ENCODE peak calls at places on chromosome 17, in five cellular contexts. One of them, this sample, is unnamed.

GRCh38 chr17:14747576-14747940 is 446.7 kb downstream of the HS3ST3B1 start:
- DNase-seq in PC-3: no peak
- DNase-seq in esophagus squamous epithelium: no peak
- DNase-seq in transverse colon: no peak
- DNase-seq in cardiac muscle cell: no peak
- DNase-seq in this sample: no peak

GRCh38 chr17:38893612-38894011 is 23.8 kb downstream of the LASP1 start:
- DNase-seq in PC-3: no peak
- DNase-seq in esophagus squamous epithelium: no peak
- DNase-seq in transverse colon: peak; percentile 43
- DNase-seq in cardiac muscle cell: no peak
- DNase-seq in this sample: no peak

GRCh38 chr17:65323055-65323454 is 185.9 kb downstream of the RGS9 start:
- DNase-seq in PC-3: no peak
- DNase-seq in esophagus squamous epithelium: no peak
- DNase-seq in transverse colon: no peak
- DNase-seq in cardiac muscle cell: no peak
- DNase-seq in this sample: no peak

GRCh38 chr17:31320791-31321190 is 631 bp downstream of the EVI2A start:
- DNase-seq in PC-3: no peak
- DNase-seq in esophagus squamous epithelium: no peak
- DNase-seq in transverse colon: no peak
- DNase-seq in cardiac muscle cell: no peak
- DNase-seq in this sample: no peak

GRCh38 chr17:29292071-29292991 is 1.6 kb downstream of the NUFIP2 start:
- DNase-seq in PC-3: peak; percentile 4
- DNase-seq in esophagus squamous epithelium: no peak
- DNase-seq in transverse colon: peak; percentile 72
- DNase-seq in cardiac muscle cell: peak; percentile 55
- DNase-seq in this sample: peak; percentile 43

GRCh38 chr17:5509482-5509881 is 23.1 kb downstream of the MIS12 start:
- DNase-seq in PC-3: no peak
- DNase-seq in esophagus squamous epithelium: no peak
- DNase-seq in transverse colon: no peak
- DNase-seq in cardiac muscle cell: no peak
- DNase-seq in this sample: no peak

GRCh38 chr17:2232244-2232638 is 71.3 kb downstream of the SMG6 start:
- DNase-seq in PC-3: no peak
- DNase-seq in esophagus squamous epithelium: no peak
- DNase-seq in transverse colon: no peak
- DNase-seq in cardiac muscle cell: no peak
- DNase-seq in this sample: no peak

GRCh38 chr17:47120521-47121095 is 68.5 kb downstream of the CDC27 start:
- DNase-seq in PC-3: no peak
- DNase-seq in esophagus squamous epithelium: no peak
- DNase-seq in transverse colon: no peak
- DNase-seq in cardiac muscle cell: no peak
- DNase-seq in this sample: no peak

GRCh38 chr17:50697076-50697475 is 10.6 kb downstream of the ANKRD40 start:
- DNase-seq in PC-3: peak; percentile 62
- DNase-seq in esophagus squamous epithelium: no peak
- DNase-seq in transverse colon: no peak
- DNase-seq in cardiac muscle cell: no peak
- DNase-seq in this sample: no peak

GRCh38 chr17:7586673-7587419 is 3.0 kb downstream of the SOX15 start:
- DNase-seq in PC-3: peak; percentile 19
- DNase-seq in esophagus squamous epithelium: no peak
- DNase-seq in transverse colon: peak; percentile 64
- DNase-seq in cardiac muscle cell: peak; percentile 40
- DNase-seq in this sample: no peak

GRCh38 chr17:19897108-19897854 is 29.5 kb upstream of the ULK2 start:
- DNase-seq in PC-3: peak; percentile 85
- DNase-seq in esophagus squamous epithelium: no peak
- DNase-seq in transverse colon: peak; percentile 69
- DNase-seq in cardiac muscle cell: no peak
- DNase-seq in this sample: no peak

GRCh38 chr17:19336938-19337711 is 25.4 kb downstream of the B9D1 start:
- DNase-seq in PC-3: no peak
- DNase-seq in esophagus squamous epithelium: no peak
- DNase-seq in transverse colon: peak; percentile 56
- DNase-seq in cardiac muscle cell: peak; percentile 31
- DNase-seq in this sample: no peak

GRCh38 chr17:27888945-27889344 is 4.2 kb downstream of the LYRM9 start:
- DNase-seq in PC-3: no peak
- DNase-seq in esophagus squamous epithelium: no peak
- DNase-seq in transverse colon: no peak
- DNase-seq in cardiac muscle cell: peak; percentile 83
- DNase-seq in this sample: no peak

GRCh38 chr17:63454915-63455314 is 8.8 kb upstream of the CYB561 start:
- DNase-seq in PC-3: no peak
- DNase-seq in esophagus squamous epithelium: no peak
- DNase-seq in transverse colon: no peak
- DNase-seq in cardiac muscle cell: no peak
- DNase-seq in this sample: no peak

GRCh38 chr17:27430882-27431491 is 25.3 kb upstream of the KSR1 start:
- DNase-seq in PC-3: peak; percentile 57
- DNase-seq in esophagus squamous epithelium: no peak
- DNase-seq in transverse colon: peak; percentile 28
- DNase-seq in cardiac muscle cell: peak; percentile 46
- DNase-seq in this sample: peak; percentile 74

GRCh38 chr17:30021708-30022317 is 80.4 kb downstream of the EFCAB5 start:
- DNase-seq in PC-3: peak; percentile 54
- DNase-seq in esophagus squamous epithelium: no peak
- DNase-seq in transverse colon: no peak
- DNase-seq in cardiac muscle cell: peak; percentile 67
- DNase-seq in this sample: peak; percentile 30

GRCh38 chr17:42679001-42679491 is 2.3 kb upstream of the PLEKHH3 start:
- DNase-seq in PC-3: peak; percentile 65
- DNase-seq in esophagus squamous epithelium: no peak
- DNase-seq in transverse colon: peak; percentile 76
- DNase-seq in cardiac muscle cell: peak; percentile 78
- DNase-seq in this sample: no peak

GRCh38 chr17:31580331-31581021 is 189.0 kb downstream of the RAB11FIP4 start:
- DNase-seq in PC-3: peak; percentile 69
- DNase-seq in esophagus squamous epithelium: no peak
- DNase-seq in transverse colon: no peak
- DNase-seq in cardiac muscle cell: no peak
- DNase-seq in this sample: no peak

GRCh38 chr17:78890111-78890897 is 12.7 kb downstream of the CEP295NL start:
- DNase-seq in PC-3: no peak
- DNase-seq in esophagus squamous epithelium: peak; percentile 41
- DNase-seq in transverse colon: peak; percentile 75
- DNase-seq in cardiac muscle cell: no peak
- DNase-seq in this sample: no peak

GRCh38 chr17:57174591-57174990 is 81.7 kb upstream of the MSI2 start:
- DNase-seq in PC-3: no peak
- DNase-seq in esophagus squamous epithelium: no peak
- DNase-seq in transverse colon: no peak
- DNase-seq in cardiac muscle cell: no peak
- DNase-seq in this sample: no peak

GRCh38 chr17:78252111-78252634 is 20.7 kb downstream of the TMEM235 start:
- DNase-seq in PC-3: no peak
- DNase-seq in esophagus squamous epithelium: no peak
- DNase-seq in transverse colon: peak; percentile 69
- DNase-seq in cardiac muscle cell: no peak
- DNase-seq in this sample: no peak

GRCh38 chr17:7579001-7579838 is at the start of gene CD68:
- DNase-seq in PC-3: peak; percentile 92
- DNase-seq in esophagus squamous epithelium: peak; percentile 49
- DNase-seq in transverse colon: peak; percentile 85
- DNase-seq in cardiac muscle cell: peak; percentile 35
- DNase-seq in this sample: no peak

GRCh38 chr17:40956401-40957254 is 10.1 kb downstream of the KRT39 start:
- DNase-seq in PC-3: peak; percentile 96
- DNase-seq in esophagus squamous epithelium: no peak
- DNase-seq in transverse colon: no peak
- DNase-seq in cardiac muscle cell: no peak
- DNase-seq in this sample: no peak

GRCh38 chr17:40363480-40363838 is 1.1 kb downstream of the GJD3 start:
- DNase-seq in PC-3: no peak
- DNase-seq in esophagus squamous epithelium: no peak
- DNase-seq in transverse colon: peak; percentile 15
- DNase-seq in cardiac muscle cell: peak; percentile 58
- DNase-seq in this sample: no peak

GRCh38 chr17:48995332-48995870 is 1.8 kb upstream of the IGF2BP1 start:
- DNase-seq in PC-3: no peak
- DNase-seq in esophagus squamous epithelium: no peak
- DNase-seq in transverse colon: no peak
- DNase-seq in cardiac muscle cell: peak; percentile 59
- DNase-seq in this sample: peak; percentile 49

GRCh38 chr17:67891481-67892119 is 66.3 kb downstream of the BPTF start:
- DNase-seq in PC-3: peak; percentile 73
- DNase-seq in esophagus squamous epithelium: no peak
- DNase-seq in transverse colon: peak; percentile 14
- DNase-seq in cardiac muscle cell: peak; percentile 7
- DNase-seq in this sample: no peak
- TF ChIP-seq CTCF in PC-3: peak; percentile 70
- TF ChIP-seq CTCF in esophagus squamous epithelium: no peak
- TF ChIP-seq CTCF in transverse colon: no peak
- TF ChIP-seq CTCF in cardiac muscle cell: peak; percentile 47
- TF ChIP-seq CTCF in this sample: no peak

GRCh38 chr17:43839670-43840101 is 6.7 kb upstream of the MPP3 start:
- DNase-seq in PC-3: peak; percentile 81
- DNase-seq in esophagus squamous epithelium: no peak
- DNase-seq in transverse colon: peak; percentile 82
- DNase-seq in cardiac muscle cell: no peak
- DNase-seq in this sample: no peak

GRCh38 chr17:43845772-43846171 is 1.2 kb upstream of the CD300LG start:
- DNase-seq in PC-3: no peak
- DNase-seq in esophagus squamous epithelium: no peak
- DNase-seq in transverse colon: no peak
- DNase-seq in cardiac muscle cell: no peak
- DNase-seq in this sample: no peak

GRCh38 chr17:43844241-43844640 is 2.7 kb upstream of the CD300LG start:
- DNase-seq in PC-3: no peak
- DNase-seq in esophagus squamous epithelium: no peak
- DNase-seq in transverse colon: no peak
- DNase-seq in cardiac muscle cell: no peak
- DNase-seq in this sample: no peak

GRCh38 chr17:43842975-43843325 is 4.0 kb upstream of the CD300LG start:
- DNase-seq in PC-3: no peak
- DNase-seq in esophagus squamous epithelium: no peak
- DNase-seq in transverse colon: no peak
- DNase-seq in cardiac muscle cell: no peak
- DNase-seq in this sample: no peak

GRCh38 chr17:43840814-43841213 is 6.2 kb upstream of the CD300LG start:
- DNase-seq in PC-3: peak; percentile 26
- DNase-seq in esophagus squamous epithelium: no peak
- DNase-seq in transverse colon: no peak
- DNase-seq in cardiac muscle cell: peak; percentile 31
- DNase-seq in this sample: no peak
- TF ChIP-seq CTCF in PC-3: peak; percentile 56
- TF ChIP-seq CTCF in esophagus squamous epithelium: no peak
- TF ChIP-seq CTCF in transverse colon: no peak
- TF ChIP-seq CTCF in cardiac muscle cell: peak; percentile 53
- TF ChIP-seq CTCF in this sample: no peak

GRCh38 chr17:81520021-81520894 is 7.7 kb upstream of the ACTG1 start:
- DNase-seq in PC-3: no peak
- DNase-seq in esophagus squamous epithelium: no peak
- DNase-seq in transverse colon: no peak
- DNase-seq in cardiac muscle cell: peak; percentile 12
- DNase-seq in this sample: no peak

GRCh38 chr17:81517339-81518112 is 4.9 kb upstream of the ACTG1 start:
- DNase-seq in PC-3: no peak
- DNase-seq in esophagus squamous epithelium: no peak
- DNase-seq in transverse colon: peak; percentile 67
- DNase-seq in cardiac muscle cell: peak; percentile 14
- DNase-seq in this sample: no peak

GRCh38 chr17:81518785-81519283 is 6.2 kb upstream of the ACTG1 start:
- DNase-seq in PC-3: peak; percentile 62
- DNase-seq in esophagus squamous epithelium: no peak
- DNase-seq in transverse colon: peak; percentile 78
- DNase-seq in cardiac muscle cell: peak; percentile 33
- DNase-seq in this sample: no peak

GRCh38 chr17:81518113-81518784 is 5.7 kb upstream of the ACTG1 start:
- DNase-seq in PC-3: peak; percentile 25
- DNase-seq in esophagus squamous epithelium: no peak
- DNase-seq in transverse colon: peak; percentile 33
- DNase-seq in cardiac muscle cell: peak; percentile 55
- DNase-seq in this sample: no peak

GRCh38 chr17:81519284-81520020 is 6.9 kb upstream of the ACTG1 start:
- DNase-seq in PC-3: peak; percentile 90
- DNase-seq in esophagus squamous epithelium: no peak
- DNase-seq in transverse colon: peak; percentile 87
- DNase-seq in cardiac muscle cell: peak; percentile 53
- DNase-seq in this sample: no peak
- TF ChIP-seq CTCF in PC-3: peak; percentile 70
- TF ChIP-seq CTCF in esophagus squamous epithelium: peak; percentile 89
- TF ChIP-seq CTCF in transverse colon: peak; percentile 74
- TF ChIP-seq CTCF in cardiac muscle cell: peak; percentile 16
- TF ChIP-seq CTCF in this sample: peak; percentile 61

DNA sequence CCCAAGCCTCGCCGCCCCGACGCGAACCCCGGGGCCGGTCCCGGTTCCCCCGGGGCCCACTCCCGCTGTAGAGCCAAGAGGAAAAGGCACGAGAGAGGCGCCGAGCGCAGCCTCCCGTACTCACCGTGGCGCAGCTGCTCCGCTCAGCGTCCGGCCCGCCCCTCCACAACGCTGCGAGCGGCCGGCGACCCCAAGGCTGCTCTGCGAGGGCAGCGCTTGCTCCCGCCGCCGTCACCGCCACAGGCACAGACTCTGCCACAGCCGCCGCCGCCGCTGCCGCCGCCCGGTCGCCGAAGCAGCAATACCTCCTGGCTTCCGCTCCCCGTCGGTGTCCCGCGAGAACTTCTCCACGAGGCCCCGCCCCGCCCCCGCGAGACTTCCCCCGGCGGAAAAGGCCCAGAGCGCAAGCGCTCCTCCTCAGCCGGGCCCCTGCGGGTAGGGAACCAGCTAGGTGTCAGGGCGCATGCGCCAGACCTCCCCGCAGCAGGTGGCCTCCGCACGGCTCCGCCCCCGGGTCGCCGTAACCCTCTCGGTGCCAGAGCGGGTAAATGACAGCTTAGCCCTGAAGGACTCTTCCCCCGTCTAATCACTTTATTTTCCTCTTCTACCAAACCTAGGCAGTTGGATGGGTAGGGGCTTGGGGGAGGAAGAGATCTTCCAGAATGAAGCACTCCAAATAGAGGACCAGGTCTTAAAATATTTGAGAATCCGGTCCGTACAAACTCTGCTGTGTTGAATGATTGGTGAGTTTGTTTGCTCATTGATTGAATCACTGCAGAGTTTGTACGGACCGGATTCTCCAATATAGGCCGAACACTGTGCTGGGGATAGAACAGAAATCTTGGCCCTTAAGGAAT is at the start of gene GRB2:
- DNase-seq in PC-3: peak; percentile 99
- DNase-seq in esophagus squamous epithelium: peak; percentile 92
- DNase-seq in transverse colon: peak; percentile 100
- DNase-seq in cardiac muscle cell: peak; percentile 98
- DNase-seq in this sample: peak; percentile 100
- TF ChIP-seq CTCF in PC-3: no peak
- TF ChIP-seq CTCF in esophagus squamous epithelium: no peak
- TF ChIP-seq CTCF in transverse colon: peak; percentile 13
- TF ChIP-seq CTCF in cardiac muscle cell: no peak
- TF ChIP-seq CTCF in this sample: no peak

GRCh38 chr17:74454197-74455024 is 12.0 kb upstream of the CD300A start:
- DNase-seq in PC-3: no peak
- DNase-seq in esophagus squamous epithelium: no peak
- DNase-seq in transverse colon: peak; percentile 94
- DNase-seq in cardiac muscle cell: no peak
- DNase-seq in this sample: no peak
- TF ChIP-seq CTCF in PC-3: no peak
- TF ChIP-seq CTCF in esophagus squamous epithelium: peak; percentile 16
- TF ChIP-seq CTCF in transverse colon: peak; percentile 45
- TF ChIP-seq CTCF in cardiac muscle cell: no peak
- TF ChIP-seq CTCF in this sample: peak; percentile 9